ENCODE peak calls at places on chromosomes 13 and 19, in nine cellular contexts. O, Z, R, N, F, E, G, A and B are unnamed samples.

GRCh38 chr13:73338389-73338788 is 279.6 kb downstream of the KLF5 start:
- DNase-seq in O (no peak), G (no peak), A (no peak), Z (no peak), F (no peak), E (no peak), R (peak; percentile 71), N (no peak), B (no peak)

GRCh38 chr19:14472202-14472961 is 2.8 kb downstream of the PTGER1 start:
- DNase-seq in E (peak; percentile 95), A (peak; percentile 51), G (peak; percentile 80), Z (no peak), O (peak; percentile 22), F (peak; percentile 70), N (peak; percentile 66), R (no peak), B (no peak)

GRCh38 chr13:98495627-98496238 is 81.2 kb downstream of the STK24 start:
- DNase-seq in E (no peak), O (no peak), R (no peak), F (no peak), A (no peak), G (no peak), N (no peak), Z (no peak), B (no peak)

GRCh38 chr19:29524912-29525870 is 603 bp upstream of the VSTM2B start:
- DNase-seq in A (no peak), Z (no peak), R (no peak), G (no peak), O (no peak), E (peak; percentile 34), F (no peak), N (peak; percentile 46), B (no peak)

GRCh38 chr19:55319786-55320185 is 5.4 kb downstream of the TMEM150B start:
- DNase-seq in R (peak; percentile 42), G (no peak), O (no peak), F (no peak), Z (no peak), A (peak; percentile 72), N (peak; percentile 26), E (no peak), B (no peak)

GRCh38 chr13:31747966-31748365 is 8.6 kb downstream of the RXFP2 start:
- DNase-seq in A (no peak), E (no peak), O (no peak), N (no peak), Z (no peak), F (no peak), G (no peak), R (no peak), B (no peak)

GRCh38 chr13:109785892-109786450 is 412 bp downstream of the IRS2 start:
- DNase-seq in N (no peak), Z (no peak), G (no peak), A (no peak), O (no peak), E (no peak), R (no peak), F (no peak), B (no peak)

GRCh38 chr13:108352599-108352998 is 83.1 kb downstream of the TNFSF13B start:
- DNase-seq in R (no peak), Z (no peak), O (no peak), G (no peak), N (no peak), E (no peak), F (no peak), A (no peak), B (no peak)

GRCh38 chr19:10871711-10872550 is 578 bp downstream of the CARM1 start:
- DNase-seq in O (no peak), F (peak; percentile 41), N (peak; percentile 21), R (no peak), E (peak; percentile 86), Z (no peak), A (peak; percentile 54), G (peak; percentile 13), B (no peak)

GRCh38 chr19:6652214-6653094 is 17.5 kb downstream of the TNFSF14 start:
- DNase-seq in N (no peak), A (no peak), O (no peak), R (no peak), G (no peak), F (no peak), Z (no peak), E (no peak), B (no peak)

GRCh38 chr13:41216160-41216559 is 21.8 kb upstream of the KBTBD7 start:
- DNase-seq in R (no peak), A (no peak), F (no peak), Z (no peak), N (no peak), O (no peak), E (no peak), G (no peak), B (peak; percentile 32)

GRCh38 chr13:33125821-33126570 is 109.8 kb downstream of the KL start:
- DNase-seq in Z (no peak), F (no peak), R (peak; percentile 98), A (no peak), N (no peak), E (no peak), O (peak; percentile 87), G (no peak), B (peak; percentile 87)

DNA sequence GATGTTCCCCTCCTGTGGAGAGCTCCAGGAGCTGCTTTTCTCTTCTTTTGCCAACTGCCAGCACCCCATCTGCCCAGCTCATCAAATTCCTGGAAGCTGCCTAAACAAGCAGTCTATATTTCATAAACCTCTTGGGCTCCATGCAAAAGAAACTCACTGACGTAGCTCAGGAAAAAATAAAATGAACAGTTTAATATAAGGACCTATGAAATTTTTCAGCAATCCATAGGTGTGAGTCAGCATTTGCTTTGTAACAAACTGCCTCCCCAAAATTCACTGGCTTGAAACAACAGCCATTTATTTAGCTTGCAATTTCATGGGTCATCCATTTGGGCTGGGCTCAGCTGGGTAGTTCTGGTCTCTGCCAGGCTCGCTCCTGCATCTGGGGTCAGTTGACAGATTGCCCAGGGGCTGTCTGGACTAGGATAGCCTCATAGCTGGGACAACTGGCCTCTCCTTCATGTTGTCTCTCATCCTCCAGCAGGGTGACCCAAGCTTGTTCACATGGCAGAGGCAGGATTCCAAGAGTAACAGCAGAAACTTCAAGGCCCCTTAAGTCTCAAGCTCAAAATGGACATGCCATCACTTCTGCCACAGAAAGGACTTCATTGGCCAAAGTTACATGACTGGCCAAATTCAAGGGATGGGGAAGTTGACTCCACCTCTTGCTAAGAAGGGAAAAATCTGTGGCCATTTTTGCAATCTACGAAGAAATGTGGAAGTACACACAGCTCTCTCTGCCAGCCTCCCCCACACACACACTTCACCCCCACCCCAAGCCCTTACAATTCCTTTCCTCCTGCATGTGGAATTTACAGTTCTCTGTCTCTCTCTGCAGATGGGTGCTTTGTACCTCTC is 7.9 kb upstream of the PVR start:
- DNase-seq in Z (no peak), F (no peak), O (no peak), R (no peak), A (no peak), N (no peak), G (no peak), E (no peak), B (no peak)
- H3K27ac ChIP-seq in Z (no peak overlapping the region), F (no peak overlapping the region), O (no peak overlapping the region), R (no peak overlapping the region), A (no peak overlapping the region), N (no peak overlapping the region), G (no peak overlapping the region), E (no peak overlapping the region), B (peak overlapping the region; percentile 73)

DNA sequence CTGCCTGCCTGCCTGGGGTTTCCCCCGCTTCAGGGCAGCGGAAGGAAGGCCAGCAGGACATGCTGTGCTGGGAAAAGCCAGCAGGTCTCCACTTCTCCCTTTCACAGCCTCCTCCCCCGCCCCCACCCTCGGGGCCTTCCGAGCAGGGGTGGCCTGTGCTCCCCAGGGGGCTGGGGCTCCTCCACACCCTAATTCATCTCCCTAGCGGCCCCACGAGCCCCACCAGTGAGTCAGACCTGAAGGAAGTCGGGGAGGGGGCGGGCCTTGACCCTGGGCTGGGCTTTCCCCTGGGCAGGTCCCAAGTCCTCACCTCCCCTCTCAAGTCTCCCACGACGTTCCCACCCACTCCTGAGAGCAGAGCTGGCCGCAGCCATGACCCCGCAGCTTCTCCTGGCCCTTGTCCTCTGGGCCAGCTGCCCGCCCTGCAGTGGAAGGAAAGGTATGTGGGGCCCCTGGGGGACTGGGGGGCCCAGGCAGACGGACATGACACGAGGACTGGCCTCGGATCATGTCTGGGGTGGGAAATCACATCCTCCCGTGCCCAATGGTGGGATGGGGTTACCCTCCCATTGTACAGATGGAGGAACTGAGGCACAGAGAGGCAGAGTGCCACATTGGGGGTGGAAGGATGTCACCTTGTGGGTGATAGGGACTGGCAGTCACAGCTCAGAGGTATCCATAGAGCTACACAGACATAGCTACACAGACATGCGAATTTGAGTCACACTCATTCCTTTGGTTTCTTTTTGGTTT is at the start of gene EBI3:
- DNase-seq in E (no peak), G (no peak), A (no peak), F (no peak), Z (no peak), R (peak; percentile 70), N (no peak), O (no peak), B (no peak)
- H3K27ac ChIP-seq in E (no peak within 1 kb of the TSS), G (no peak within 1 kb of the TSS), A (no peak within 1 kb of the TSS), F (no peak within 1 kb of the TSS), Z (no peak within 1 kb of the TSS), R (peak within 1 kb of the TSS; percentile 10), N (peak within 1 kb of the TSS; percentile 62), O (no peak within 1 kb of the TSS), B (peak within 1 kb of the TSS; percentile 39)

DNA sequence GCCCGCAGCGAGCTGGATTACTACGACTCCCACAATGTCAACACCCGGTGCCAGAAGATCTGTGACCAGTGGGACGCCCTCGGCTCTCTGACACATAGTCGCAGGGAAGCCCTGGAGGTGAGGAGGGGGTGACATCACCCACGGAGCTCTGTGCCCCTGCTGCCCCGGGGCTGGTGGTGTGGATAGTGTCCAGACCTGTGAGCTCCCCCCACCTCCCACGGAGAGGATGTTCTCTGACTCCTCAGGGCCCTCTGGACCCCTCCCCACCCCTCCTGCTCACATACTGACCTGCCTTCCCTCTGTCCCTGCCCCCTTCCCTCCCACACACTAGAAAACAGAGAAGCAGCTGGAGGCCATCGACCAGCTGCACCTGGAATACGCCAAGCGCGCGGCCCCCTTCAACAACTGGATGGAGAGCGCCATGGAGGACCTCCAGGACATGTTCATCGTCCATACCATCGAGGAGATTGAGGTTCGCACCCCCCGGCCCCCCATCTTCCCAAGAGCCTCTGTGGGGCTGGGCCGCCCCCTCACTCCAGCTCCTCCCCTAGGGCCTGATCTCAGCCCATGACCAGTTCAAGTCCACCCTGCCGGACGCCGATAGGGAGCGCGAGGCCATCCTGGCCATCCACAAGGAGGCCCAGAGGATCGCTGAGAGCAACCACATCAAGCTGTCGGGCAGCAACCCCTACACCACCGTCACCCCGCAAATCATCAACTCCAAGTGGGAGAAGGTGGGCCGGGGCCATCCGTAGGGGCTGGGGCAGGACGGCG is 20.5 kb downstream of the CAPN12 start:
- DNase-seq in Z (no peak), A (no peak), N (no peak), R (no peak), F (no peak), O (no peak), E (no peak), G (no peak), B (no peak)
- H3K27ac ChIP-seq in Z (no peak overlapping the region), A (no peak overlapping the region), N (peak overlapping the region; percentile 99), R (no peak overlapping the region), F (peak overlapping the region; percentile 78), O (no peak overlapping the region), E (no peak overlapping the region), G (no peak overlapping the region), B (no peak overlapping the region)

GRCh38 chr19:40461669-40462221 is 3.8 kb downstream of the BLVRB start:
- DNase-seq in E (no peak), Z (no peak), F (no peak), N (no peak), A (peak; percentile 91), G (no peak), O (no peak), R (no peak), B (no peak)
- H3K27ac ChIP-seq in E (no peak overlapping the region), Z (peak overlapping the region; percentile 3), F (peak overlapping the region; percentile 50), N (no peak overlapping the region), A (peak overlapping the region; percentile 76), G (no peak overlapping the region), O (no peak overlapping the region), R (no peak overlapping the region), B (no peak overlapping the region)

GRCh38 chr19:18271433-18271841 is 2.8 kb downstream of the IQCN start:
- DNase-seq in Z (no peak), O (no peak), G (no peak), E (no peak), R (no peak), N (no peak), A (no peak), F (no peak), B (no peak)
- H3K27ac ChIP-seq in Z (no peak overlapping the region), O (no peak overlapping the region), G (no peak overlapping the region), E (no peak overlapping the region), R (no peak overlapping the region), N (no peak overlapping the region), A (no peak overlapping the region), F (no peak overlapping the region), B (peak overlapping the region; percentile 11)